ENCODE peak calls at places on chromosomes 4 and X, in ten cellular contexts. One of them, this sample, is unnamed.

GRCh38 chr4:152808670-152809069 is 28.9 kb downstream of the ARFIP1 start:
- DNase-seq in OCI-LY7: no peak
- DNase-seq in H9: peak; percentile 48
- DNase-seq in AG04450: no peak
- DNase-seq in stomach: no peak
- DNase-seq in DND-41: no peak
- DNase-seq in GM23338: peak; percentile 36
- DNase-seq in gastrocnemius medialis: no peak
- DNase-seq in tibial nerve: no peak
- DNase-seq in A549: no peak
- DNase-seq in this sample: no peak

GRCh38 chr4:38531126-38531737 is 132.8 kb upstream of the KLF3 start:
- DNase-seq in OCI-LY7: no peak
- DNase-seq in H9: no peak
- DNase-seq in AG04450: peak; percentile 4
- DNase-seq in stomach: no peak
- DNase-seq in DND-41: no peak
- DNase-seq in GM23338: peak; percentile 30
- DNase-seq in gastrocnemius medialis: no peak
- DNase-seq in tibial nerve: no peak
- DNase-seq in A549: no peak
- DNase-seq in this sample: no peak

GRCh38 chr4:94758700-94759399 is 1.1 kb downstream of the BMPR1B start:
- DNase-seq in OCI-LY7: no peak
- DNase-seq in H9: peak; percentile 52
- DNase-seq in AG04450: no peak
- DNase-seq in stomach: no peak
- DNase-seq in DND-41: no peak
- DNase-seq in GM23338: peak; percentile 67
- DNase-seq in gastrocnemius medialis: no peak
- DNase-seq in tibial nerve: no peak
- DNase-seq in A549: peak; percentile 55
- DNase-seq in this sample: no peak

GRCh38 chr4:30719363-30720020 is 677 bp upstream of the PCDH7 start:
- DNase-seq in OCI-LY7: no peak
- DNase-seq in H9: peak; percentile 69
- DNase-seq in AG04450: no peak
- DNase-seq in stomach: peak; percentile 52
- DNase-seq in DND-41: no peak
- DNase-seq in GM23338: peak; percentile 83
- DNase-seq in gastrocnemius medialis: no peak
- DNase-seq in tibial nerve: no peak
- DNase-seq in A549: peak; percentile 16
- DNase-seq in this sample: peak; percentile 57

GRCh38 chr4:41204400-41204978 is 9.9 kb downstream of the APBB2 start:
- DNase-seq in OCI-LY7: no peak
- DNase-seq in H9: no peak
- DNase-seq in AG04450: no peak
- DNase-seq in stomach: peak; percentile 52
- DNase-seq in DND-41: no peak
- DNase-seq in GM23338: no peak
- DNase-seq in gastrocnemius medialis: peak; percentile 37
- DNase-seq in tibial nerve: no peak
- DNase-seq in A549: peak; percentile 9
- DNase-seq in this sample: peak; percentile 61

GRCh38 chr4:3523628-3524221 is 8.5 kb downstream of the LRPAP1 start:
- DNase-seq in OCI-LY7: no peak
- DNase-seq in H9: no peak
- DNase-seq in AG04450: no peak
- DNase-seq in stomach: no peak
- DNase-seq in DND-41: no peak
- DNase-seq in GM23338: no peak
- DNase-seq in gastrocnemius medialis: no peak
- DNase-seq in tibial nerve: no peak
- DNase-seq in A549: no peak
- DNase-seq in this sample: no peak

GRCh38 chr4:118783887-118784286 is 52.0 kb downstream of the SEC24D start:
- DNase-seq in OCI-LY7: no peak
- DNase-seq in H9: no peak
- DNase-seq in AG04450: no peak
- DNase-seq in stomach: no peak
- DNase-seq in DND-41: no peak
- DNase-seq in GM23338: no peak
- DNase-seq in gastrocnemius medialis: no peak
- DNase-seq in tibial nerve: no peak
- DNase-seq in A549: no peak
- DNase-seq in this sample: peak; percentile 56

GRCh38 chr4:185134176-185134869 is 8.7 kb upstream of the SLC25A4 start:
- DNase-seq in OCI-LY7: peak; percentile 71
- DNase-seq in H9: no peak
- DNase-seq in AG04450: peak; percentile 30
- DNase-seq in stomach: no peak
- DNase-seq in DND-41: no peak
- DNase-seq in GM23338: peak; percentile 80
- DNase-seq in gastrocnemius medialis: no peak
- DNase-seq in tibial nerve: no peak
- DNase-seq in A549: peak; percentile 50
- DNase-seq in this sample: no peak

DNA sequence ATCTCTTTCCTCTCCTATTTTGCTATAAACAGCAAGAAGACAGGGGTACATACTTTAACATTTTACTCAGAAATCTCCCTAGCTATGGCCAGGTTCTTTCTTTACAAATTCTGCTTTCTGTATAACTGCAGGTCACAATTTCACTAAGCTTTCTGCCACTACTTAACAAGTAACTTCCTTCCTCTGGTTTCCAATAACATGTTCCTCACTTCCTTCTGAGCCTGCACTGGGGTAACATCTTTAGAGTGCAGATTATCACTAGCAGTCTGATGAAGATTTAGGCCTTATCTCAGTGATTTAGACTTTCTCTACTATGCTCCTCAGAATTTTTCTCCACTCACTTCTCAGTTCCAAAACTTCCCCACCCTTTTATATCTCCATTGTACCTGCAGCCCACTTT is 1930.5 kb upstream of the AGA start:
- DNase-seq in OCI-LY7: no peak
- DNase-seq in H9: no peak
- DNase-seq in AG04450: no peak
- DNase-seq in stomach: no peak
- DNase-seq in DND-41: no peak
- DNase-seq in GM23338: no peak
- DNase-seq in gastrocnemius medialis: no peak
- DNase-seq in tibial nerve: no peak
- DNase-seq in A549: no peak
- DNase-seq in this sample: no peak
- H3K27ac ChIP-seq in OCI-LY7: no peak overlapping the region
- H3K27ac ChIP-seq in H9: no peak overlapping the region
- H3K27ac ChIP-seq in AG04450: no peak overlapping the region
- H3K27ac ChIP-seq in stomach: no peak overlapping the region
- H3K27ac ChIP-seq in DND-41: no peak overlapping the region
- H3K27ac ChIP-seq in GM23338: no peak overlapping the region
- H3K27ac ChIP-seq in gastrocnemius medialis: no peak overlapping the region
- H3K27ac ChIP-seq in tibial nerve: no peak overlapping the region
- H3K27ac ChIP-seq in A549: no peak overlapping the region
- H3K27ac ChIP-seq in this sample: no peak overlapping the region

DNA sequence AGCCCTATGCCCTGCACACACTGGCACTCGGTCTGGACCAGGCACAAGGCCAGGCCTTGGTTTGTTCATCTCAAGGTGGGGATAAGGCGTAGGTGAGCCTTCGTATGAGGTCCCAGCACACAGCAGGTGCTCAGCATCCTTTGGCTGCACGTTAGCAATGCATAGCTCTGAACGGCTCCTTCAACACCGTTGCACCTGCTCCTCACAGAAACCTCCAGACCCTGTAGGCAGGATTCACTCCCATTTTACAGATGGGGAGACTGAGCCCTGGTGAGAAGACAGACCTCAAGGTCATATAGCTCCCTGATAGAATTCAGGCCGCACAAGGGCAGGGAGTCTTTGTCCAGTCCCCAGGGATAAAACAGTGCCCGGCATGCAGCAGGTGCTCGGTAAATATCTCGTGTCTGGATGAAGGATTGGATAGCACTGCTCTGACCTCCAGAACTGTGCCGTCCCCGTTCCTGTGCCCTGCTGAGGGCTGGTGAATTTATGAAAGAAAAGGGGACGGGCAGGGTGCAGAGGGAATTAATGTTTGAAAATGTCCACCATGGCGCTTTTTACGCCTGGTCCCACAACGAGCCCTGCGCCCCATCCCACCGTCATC is 2.4 kb downstream of the PPP2R2C start:
- DNase-seq in OCI-LY7: no peak
- DNase-seq in H9: peak; percentile 20
- DNase-seq in AG04450: no peak
- DNase-seq in stomach: no peak
- DNase-seq in DND-41: no peak
- DNase-seq in GM23338: no peak
- DNase-seq in gastrocnemius medialis: no peak
- DNase-seq in tibial nerve: no peak
- DNase-seq in A549: no peak
- DNase-seq in this sample: no peak
- H3K27ac ChIP-seq in OCI-LY7: no peak overlapping the region
- H3K27ac ChIP-seq in H9: no peak overlapping the region
- H3K27ac ChIP-seq in AG04450: no peak overlapping the region
- H3K27ac ChIP-seq in stomach: no peak overlapping the region
- H3K27ac ChIP-seq in DND-41: no peak overlapping the region
- H3K27ac ChIP-seq in GM23338: no peak overlapping the region
- H3K27ac ChIP-seq in gastrocnemius medialis: no peak overlapping the region
- H3K27ac ChIP-seq in tibial nerve: no peak overlapping the region
- H3K27ac ChIP-seq in A549: peak overlapping the region; percentile 97
- H3K27ac ChIP-seq in this sample: no peak overlapping the region

GRCh38 chrX:136198678-136199243 is 51.4 kb downstream of the FHL1 start:
- DNase-seq in OCI-LY7: no peak
- DNase-seq in H9: no peak
- DNase-seq in AG04450: no peak
- DNase-seq in stomach: no peak
- DNase-seq in DND-41: no peak
- DNase-seq in GM23338: no peak
- DNase-seq in gastrocnemius medialis: no peak
- DNase-seq in tibial nerve: no peak
- DNase-seq in A549: no peak
- DNase-seq in this sample: no peak

GRCh38 chrX:136200466-136200865 is 50.7 kb downstream of the MAP7D3 start:
- DNase-seq in OCI-LY7: peak; percentile 1
- DNase-seq in H9: no peak
- DNase-seq in AG04450: no peak
- DNase-seq in stomach: no peak
- DNase-seq in DND-41: peak; percentile 11
- DNase-seq in GM23338: peak; percentile 51
- DNase-seq in gastrocnemius medialis: peak; percentile 46
- DNase-seq in tibial nerve: no peak
- DNase-seq in A549: peak; percentile 29
- DNase-seq in this sample: no peak

GRCh38 chrX:136198010-136198409 is 50.7 kb downstream of the FHL1 start:
- DNase-seq in OCI-LY7: no peak
- DNase-seq in H9: no peak
- DNase-seq in AG04450: no peak
- DNase-seq in stomach: no peak
- DNase-seq in DND-41: no peak
- DNase-seq in GM23338: no peak
- DNase-seq in gastrocnemius medialis: no peak
- DNase-seq in tibial nerve: no peak
- DNase-seq in A549: no peak
- DNase-seq in this sample: no peak

GRCh38 chrX:136201601-136202000 is 49.6 kb downstream of the MAP7D3 start:
- DNase-seq in OCI-LY7: no peak
- DNase-seq in H9: no peak
- DNase-seq in AG04450: no peak
- DNase-seq in stomach: no peak
- DNase-seq in DND-41: no peak
- DNase-seq in GM23338: no peak
- DNase-seq in gastrocnemius medialis: no peak
- DNase-seq in tibial nerve: no peak
- DNase-seq in A549: no peak
- DNase-seq in this sample: no peak

GRCh38 chrX:136199365-136199764 is 51.8 kb downstream of the MAP7D3 start:
- DNase-seq in OCI-LY7: no peak
- DNase-seq in H9: no peak
- DNase-seq in AG04450: peak; percentile 18
- DNase-seq in stomach: no peak
- DNase-seq in DND-41: no peak
- DNase-seq in GM23338: peak; percentile 18
- DNase-seq in gastrocnemius medialis: no peak
- DNase-seq in tibial nerve: no peak
- DNase-seq in A549: no peak
- DNase-seq in this sample: no peak
- H3K27ac ChIP-seq in OCI-LY7: no peak overlapping the region
- H3K27ac ChIP-seq in H9: no peak overlapping the region
- H3K27ac ChIP-seq in AG04450: no peak overlapping the region
- H3K27ac ChIP-seq in stomach: peak overlapping the region; percentile 74
- H3K27ac ChIP-seq in DND-41: no peak overlapping the region
- H3K27ac ChIP-seq in GM23338: no peak overlapping the region
- H3K27ac ChIP-seq in gastrocnemius medialis: peak overlapping the region; percentile 84
- H3K27ac ChIP-seq in tibial nerve: peak overlapping the region; percentile 63
- H3K27ac ChIP-seq in A549: no peak overlapping the region
- H3K27ac ChIP-seq in this sample: peak overlapping the region; percentile 95

GRCh38 chrX:57289089-57289488 is 2.6 kb downstream of the FAAH2 start:
- DNase-seq in OCI-LY7: no peak
- DNase-seq in H9: no peak
- DNase-seq in AG04450: no peak
- DNase-seq in stomach: no peak
- DNase-seq in DND-41: no peak
- DNase-seq in GM23338: no peak
- DNase-seq in gastrocnemius medialis: no peak
- DNase-seq in tibial nerve: no peak
- DNase-seq in A549: no peak
- DNase-seq in this sample: no peak

GRCh38 chrX:57282568-57282967 is 3.9 kb upstream of the FAAH2 start:
- DNase-seq in OCI-LY7: peak; percentile 12
- DNase-seq in H9: no peak
- DNase-seq in AG04450: no peak
- DNase-seq in stomach: no peak
- DNase-seq in DND-41: no peak
- DNase-seq in GM23338: peak; percentile 27
- DNase-seq in gastrocnemius medialis: no peak
- DNase-seq in tibial nerve: no peak
- DNase-seq in A549: peak; percentile 4
- DNase-seq in this sample: no peak

GRCh38 chrX:57285001-57285400 is 1.5 kb upstream of the FAAH2 start:
- DNase-seq in OCI-LY7: no peak
- DNase-seq in H9: no peak
- DNase-seq in AG04450: no peak
- DNase-seq in stomach: no peak
- DNase-seq in DND-41: no peak
- DNase-seq in GM23338: no peak
- DNase-seq in gastrocnemius medialis: no peak
- DNase-seq in tibial nerve: no peak
- DNase-seq in A549: no peak
- DNase-seq in this sample: no peak

DNA sequence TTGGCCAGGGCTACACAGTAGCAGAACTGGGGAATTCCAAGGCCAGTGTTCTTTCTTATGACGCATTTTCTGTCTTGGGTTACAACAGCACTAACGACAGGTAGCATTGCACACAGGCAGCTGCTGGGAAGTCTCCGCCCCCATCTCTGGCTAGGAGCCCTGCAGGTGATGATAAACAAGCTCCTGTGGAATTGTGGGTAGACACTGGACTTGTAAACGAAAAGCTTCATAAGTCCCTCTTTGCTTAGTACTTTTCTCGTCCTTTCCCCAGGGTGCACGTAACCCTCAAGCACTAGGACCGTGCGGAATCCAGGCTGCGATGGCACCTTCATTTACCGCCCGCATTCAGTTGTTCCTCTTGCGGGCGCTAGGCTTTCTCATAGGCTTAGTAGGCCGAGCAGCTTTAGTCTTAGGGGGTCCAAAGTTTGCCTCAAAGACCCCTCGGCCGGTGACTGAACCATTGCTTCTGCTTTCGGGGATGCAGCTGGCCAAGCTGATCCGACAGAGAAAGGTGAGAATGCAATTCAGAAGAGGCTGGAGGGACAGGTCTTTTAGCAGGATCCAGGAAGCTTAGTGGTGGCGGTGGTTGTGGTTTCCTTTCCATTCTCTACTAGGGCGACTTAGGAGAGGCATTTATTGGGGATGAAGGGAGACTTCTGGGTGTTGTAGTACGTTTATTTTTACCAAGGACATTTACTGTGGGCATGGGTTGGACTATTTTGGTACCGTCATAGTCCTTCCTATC is at the start of gene FAAH2:
- DNase-seq in OCI-LY7: peak; percentile 81
- DNase-seq in H9: peak; percentile 66
- DNase-seq in AG04450: no peak
- DNase-seq in stomach: peak; percentile 77
- DNase-seq in DND-41: no peak
- DNase-seq in GM23338: peak; percentile 74
- DNase-seq in gastrocnemius medialis: no peak
- DNase-seq in tibial nerve: no peak
- DNase-seq in A549: peak; percentile 30
- DNase-seq in this sample: no peak
- H3K27ac ChIP-seq in OCI-LY7: peak within 1 kb of the TSS; percentile 65
- H3K27ac ChIP-seq in H9: no peak within 1 kb of the TSS
- H3K27ac ChIP-seq in AG04450: no peak within 1 kb of the TSS
- H3K27ac ChIP-seq in stomach: peak within 1 kb of the TSS; percentile 86
- H3K27ac ChIP-seq in DND-41: no peak within 1 kb of the TSS
- H3K27ac ChIP-seq in GM23338: no peak within 1 kb of the TSS
- H3K27ac ChIP-seq in gastrocnemius medialis: no peak within 1 kb of the TSS
- H3K27ac ChIP-seq in tibial nerve: no peak within 1 kb of the TSS
- H3K27ac ChIP-seq in A549: no peak within 1 kb of the TSS
- H3K27ac ChIP-seq in this sample: no peak within 1 kb of the TSS

This sample was measured in psoas muscle.